ENCODE peak calls at places on chromosomes 12 and 14, in five cellular contexts. One of them, this sample, is unnamed.

GRCh38 chr14:35213869-35214387 is 78.3 kb upstream of the PSMA6 start:
- ATAC-seq in HepG2: peak
- ATAC-seq in upper lobe of left lung: peak
- ATAC-seq in A549: no peak
- ATAC-seq in GM12878: no peak
- ATAC-seq in this sample: no peak

GRCh38 chr14:103463149-103463548 is 59.5 kb downstream of the CKB start:
- ATAC-seq in HepG2: no peak
- ATAC-seq in upper lobe of left lung: no peak
- ATAC-seq in A549: no peak
- ATAC-seq in GM12878: no peak
- ATAC-seq in this sample: no peak

GRCh38 chr14:23173039-23173438 is 10.4 kb downstream of the SLC7A8 start:
- ATAC-seq in HepG2: no peak
- ATAC-seq in upper lobe of left lung: peak
- ATAC-seq in A549: no peak
- ATAC-seq in GM12878: no peak
- ATAC-seq in this sample: peak

GRCh38 chr12:52691076-52691764 is 11.0 kb upstream of the KRT1 start:
- ATAC-seq in HepG2: no peak
- ATAC-seq in upper lobe of left lung: peak
- ATAC-seq in A549: no peak
- ATAC-seq in GM12878: no peak
- ATAC-seq in this sample: peak

GRCh38 chr12:67539329-67539728 is 109.2 kb upstream of the DYRK2 start:
- ATAC-seq in HepG2: no peak
- ATAC-seq in upper lobe of left lung: peak
- ATAC-seq in A549: no peak
- ATAC-seq in GM12878: no peak
- ATAC-seq in this sample: no peak

GRCh38 chr12:57816855-57817151 is 1.7 kb downstream of the AVIL start:
- ATAC-seq in HepG2: no peak
- ATAC-seq in upper lobe of left lung: peak
- ATAC-seq in A549: no peak
- ATAC-seq in GM12878: no peak
- ATAC-seq in this sample: peak

GRCh38 chr12:71157601-71158233 is at the start of gene TSPAN8:
- ATAC-seq in HepG2: peak
- ATAC-seq in upper lobe of left lung: no peak
- ATAC-seq in A549: no peak
- ATAC-seq in GM12878: no peak
- ATAC-seq in this sample: no peak

GRCh38 chr12:2775431-2775830 is 19.3 kb upstream of the FKBP4 start:
- ATAC-seq in HepG2: no peak
- ATAC-seq in upper lobe of left lung: no peak
- ATAC-seq in A549: no peak
- ATAC-seq in GM12878: no peak
- ATAC-seq in this sample: no peak

GRCh38 chr12:1197264-1198018 is 206.4 kb downstream of the ERC1 start:
- ATAC-seq in HepG2: no peak
- ATAC-seq in upper lobe of left lung: no peak
- ATAC-seq in A549: no peak
- ATAC-seq in GM12878: no peak
- ATAC-seq in this sample: no peak

GRCh38 chr14:68921666-68922065 is 57.4 kb downstream of the ACTN1 start:
- ATAC-seq in HepG2: peak
- ATAC-seq in upper lobe of left lung: no peak
- ATAC-seq in A549: no peak
- ATAC-seq in GM12878: no peak
- ATAC-seq in this sample: no peak

GRCh38 chr12:57745485-57745881 is 644 bp downstream of the TSPAN31 start:
- ATAC-seq in HepG2: peak
- ATAC-seq in upper lobe of left lung: peak
- ATAC-seq in A549: peak
- ATAC-seq in GM12878: no peak
- ATAC-seq in this sample: no peak

GRCh38 chr12:7915911-7916403 is 20.0 kb downstream of the SLC2A3 start:
- ATAC-seq in HepG2: peak
- ATAC-seq in upper lobe of left lung: peak
- ATAC-seq in A549: no peak
- ATAC-seq in GM12878: no peak
- ATAC-seq in this sample: no peak

GRCh38 chr12:13205809-13206559 is 9.5 kb downstream of the EMP1 start:
- ATAC-seq in HepG2: no peak
- ATAC-seq in upper lobe of left lung: peak
- ATAC-seq in A549: peak
- ATAC-seq in GM12878: no peak
- ATAC-seq in this sample: peak

GRCh38 chr12:112179936-112180335 is 54.6 kb downstream of the TRAFD1 start:
- ATAC-seq in HepG2: peak
- ATAC-seq in upper lobe of left lung: no peak
- ATAC-seq in A549: no peak
- ATAC-seq in GM12878: no peak
- ATAC-seq in this sample: no peak

GRCh38 chr14:65079201-65079600 is 23.1 kb downstream of the MAX start:
- ATAC-seq in HepG2: no peak
- ATAC-seq in upper lobe of left lung: no peak
- ATAC-seq in A549: no peak
- ATAC-seq in GM12878: no peak
- ATAC-seq in this sample: no peak

GRCh38 chr12:79067977-79068376 is 203.4 kb downstream of the SYT1 start:
- ATAC-seq in HepG2: no peak
- ATAC-seq in upper lobe of left lung: no peak
- ATAC-seq in A549: no peak
- ATAC-seq in GM12878: peak
- ATAC-seq in this sample: no peak

GRCh38 chr12:24560867-24561266 is 388.0 kb downstream of the BCAT1 start:
- ATAC-seq in HepG2: no peak
- ATAC-seq in upper lobe of left lung: no peak
- ATAC-seq in A549: no peak
- ATAC-seq in GM12878: no peak
- ATAC-seq in this sample: no peak

GRCh38 chr12:118120579-118121363 is 15.2 kb upstream of the PEBP1 start:
- ATAC-seq in HepG2: peak
- ATAC-seq in upper lobe of left lung: peak
- ATAC-seq in A549: peak
- ATAC-seq in GM12878: peak
- ATAC-seq in this sample: peak

GRCh38 chr14:61149896-61150295 is 131.2 kb downstream of the TMEM30B start:
- ATAC-seq in HepG2: no peak
- ATAC-seq in upper lobe of left lung: no peak
- ATAC-seq in A549: no peak
- ATAC-seq in GM12878: no peak
- ATAC-seq in this sample: no peak
- TF ChIP-seq EP300 in HepG2: no peak
- TF ChIP-seq EP300 in upper lobe of left lung: no peak
- TF ChIP-seq EP300 in A549: no peak
- TF ChIP-seq EP300 in GM12878: no peak
- TF ChIP-seq EP300 in this sample: no peak

DNA sequence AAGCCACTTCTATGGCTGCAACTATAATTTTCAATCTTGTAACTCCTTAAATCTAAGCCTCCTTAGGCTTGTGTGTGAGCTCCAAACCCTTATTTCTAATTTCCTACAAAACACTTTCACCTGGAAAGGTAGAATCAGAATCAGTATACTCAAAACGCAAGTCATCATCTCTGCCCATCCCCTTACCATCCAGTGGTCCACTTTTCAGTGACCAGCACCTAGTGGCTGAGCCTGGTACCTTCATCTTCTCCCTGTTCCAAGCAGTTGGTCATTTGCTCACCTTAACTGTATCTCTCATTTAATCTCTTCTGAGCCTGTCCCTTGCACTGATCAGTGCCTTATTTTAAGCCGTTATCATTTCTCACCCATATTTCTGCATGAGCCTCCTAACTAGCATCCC is 107.9 kb downstream of the PPM1H start:
- ATAC-seq in HepG2: peak
- ATAC-seq in upper lobe of left lung: no peak
- ATAC-seq in A549: peak
- ATAC-seq in GM12878: no peak
- ATAC-seq in this sample: no peak
- TF ChIP-seq CTCF in HepG2: no peak
- TF ChIP-seq CTCF in upper lobe of left lung: no peak
- TF ChIP-seq CTCF in A549: no peak
- TF ChIP-seq CTCF in GM12878: no peak
- TF ChIP-seq CTCF in this sample: no peak

GRCh38 chr14:24337824-24338175 is 2.0 kb downstream of the RIPK3 start:
- ATAC-seq in HepG2: no peak
- ATAC-seq in upper lobe of left lung: no peak
- ATAC-seq in A549: no peak
- ATAC-seq in GM12878: no peak
- ATAC-seq in this sample: no peak
- H3K27ac ChIP-seq in HepG2: no peak
- H3K27ac ChIP-seq in upper lobe of left lung: no peak
- H3K27ac ChIP-seq in A549: no peak
- H3K27ac ChIP-seq in GM12878: no peak
- H3K27ac ChIP-seq in this sample: no peak

DNA sequence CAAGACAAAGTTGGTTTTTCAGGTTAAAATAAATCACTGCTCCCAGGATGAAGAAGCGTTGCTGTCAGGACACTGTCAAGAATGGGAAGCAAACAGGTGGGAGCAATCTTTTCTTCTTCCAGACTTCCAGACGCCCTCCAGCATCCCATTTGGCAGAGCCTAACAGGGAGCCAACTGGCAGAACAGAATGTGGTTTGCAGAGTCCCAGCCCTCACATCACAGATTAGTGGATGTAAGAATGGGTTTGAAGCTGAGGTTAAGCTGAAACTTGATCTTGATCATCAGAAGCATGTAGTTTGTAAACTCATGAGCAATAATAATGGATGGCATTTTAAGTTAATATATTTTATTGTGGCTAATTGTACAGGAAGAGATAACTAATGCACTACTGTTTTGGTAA is 636.4 kb downstream of the SLC6A15 start:
- ATAC-seq in HepG2: no peak
- ATAC-seq in upper lobe of left lung: no peak
- ATAC-seq in A549: no peak
- ATAC-seq in GM12878: no peak
- ATAC-seq in this sample: no peak
- TF ChIP-seq EP300 in HepG2: no peak
- TF ChIP-seq EP300 in upper lobe of left lung: no peak
- TF ChIP-seq EP300 in A549: no peak
- TF ChIP-seq EP300 in GM12878: no peak
- TF ChIP-seq EP300 in this sample: no peak

GRCh38 chr14:32075636-32076277 is 1.3 kb upstream of the ARHGAP5 start:
- ATAC-seq in HepG2: peak
- ATAC-seq in upper lobe of left lung: peak
- ATAC-seq in A549: peak
- ATAC-seq in GM12878: peak
- ATAC-seq in this sample: peak

GRCh38 chr14:32076278-32077080 is 625 bp upstream of the ARHGAP5 start:
- ATAC-seq in HepG2: peak
- ATAC-seq in upper lobe of left lung: peak
- ATAC-seq in A549: peak
- ATAC-seq in GM12878: peak
- ATAC-seq in this sample: peak

GRCh38 chr14:32078030-32078793 is 1.1 kb downstream of the ARHGAP5 start:
- ATAC-seq in HepG2: peak
- ATAC-seq in upper lobe of left lung: peak
- ATAC-seq in A549: peak
- ATAC-seq in GM12878: peak
- ATAC-seq in this sample: no peak

GRCh38 chr14:32078794-32079663 is 1.9 kb downstream of the ARHGAP5 start:
- ATAC-seq in HepG2: peak
- ATAC-seq in upper lobe of left lung: no peak
- ATAC-seq in A549: no peak
- ATAC-seq in GM12878: no peak
- ATAC-seq in this sample: no peak

GRCh38 chr14:32077081-32078029 is at the start of gene ARHGAP5:
- ATAC-seq in HepG2: peak
- ATAC-seq in upper lobe of left lung: peak
- ATAC-seq in A549: peak
- ATAC-seq in GM12878: peak
- ATAC-seq in this sample: peak
- TF ChIP-seq CTCF in HepG2: peak
- TF ChIP-seq CTCF in upper lobe of left lung: no peak
- TF ChIP-seq CTCF in A549: no peak
- TF ChIP-seq CTCF in GM12878: peak
- TF ChIP-seq CTCF in this sample: peak

DNA sequence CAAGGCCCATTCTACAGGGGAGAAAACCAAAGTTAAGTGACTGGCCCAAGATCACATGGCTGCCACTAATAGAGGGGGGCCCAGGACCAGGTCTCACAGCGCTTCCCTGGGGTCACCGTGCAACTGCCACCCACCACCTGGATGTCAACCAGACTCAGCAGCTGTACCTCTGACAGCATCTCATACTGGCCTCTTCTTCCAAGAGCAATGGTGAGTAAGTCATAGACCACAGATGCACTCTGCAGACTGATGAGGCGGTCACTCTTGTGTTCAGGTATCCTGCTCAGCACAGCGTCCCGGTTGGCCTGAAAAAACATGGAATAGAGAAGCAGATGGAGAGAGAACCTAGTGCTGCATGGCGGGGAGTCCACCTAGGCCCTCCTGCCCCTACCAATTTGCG is 139.9 kb downstream of the TTC7B start:
- ATAC-seq in HepG2: no peak
- ATAC-seq in upper lobe of left lung: no peak
- ATAC-seq in A549: no peak
- ATAC-seq in GM12878: no peak
- ATAC-seq in this sample: no peak
- H3K27ac ChIP-seq in HepG2: no peak
- H3K27ac ChIP-seq in upper lobe of left lung: no peak
- H3K27ac ChIP-seq in A549: no peak
- H3K27ac ChIP-seq in GM12878: no peak
- H3K27ac ChIP-seq in this sample: no peak